ENCODE peak calls at places on chromosome 22, in five cellular contexts. One of them, this sample, is unnamed.

GRCh38 chr22:36767035-36767775 is 8.7 kb downstream of the IFT27 start:
- DNase-seq in CD8-positive, alpha-beta T cell: no peak
- DNase-seq in ELR: no peak
- DNase-seq in AG20443: no peak
- DNase-seq in activated CD8-positive, alpha-beta T cell treated with anti-CD3 and anti-CD28 coated beads for 36 hours: no peak
- DNase-seq in this sample: no peak

GRCh38 chr22:50206599-50206998 is 5.8 kb downstream of the SELENOO start:
- DNase-seq in activated CD8-positive, alpha-beta T cell treated with anti-CD3 and anti-CD28 coated beads for 36 hours: no peak
- DNase-seq in CD8-positive, alpha-beta T cell: no peak
- DNase-seq in AG20443: peak; percentile 87
- DNase-seq in ELR: peak; percentile 49
- DNase-seq in this sample: no peak

GRCh38 chr22:39173050-39173706 is 20.7 kb upstream of the CBX7 start:
- DNase-seq in activated CD8-positive, alpha-beta T cell treated with anti-CD3 and anti-CD28 coated beads for 36 hours: no peak
- DNase-seq in ELR: no peak
- DNase-seq in CD8-positive, alpha-beta T cell: no peak
- DNase-seq in AG20443: no peak
- DNase-seq in this sample: no peak

GRCh38 chr22:20858615-20859416 is at the start of the genes PI4KA and SNAP29:
- DNase-seq in ELR: peak; percentile 99
- DNase-seq in AG20443: peak; percentile 100
- DNase-seq in CD8-positive, alpha-beta T cell: peak; percentile 98
- DNase-seq in activated CD8-positive, alpha-beta T cell treated with anti-CD3 and anti-CD28 coated beads for 36 hours: peak; percentile 99
- DNase-seq in this sample: peak; percentile 98

GRCh38 chr22:39409630-39410029 is 10.1 kb downstream of the TAB1 start:
- DNase-seq in AG20443: no peak
- DNase-seq in activated CD8-positive, alpha-beta T cell treated with anti-CD3 and anti-CD28 coated beads for 36 hours: no peak
- DNase-seq in ELR: no peak
- DNase-seq in CD8-positive, alpha-beta T cell: no peak
- DNase-seq in this sample: no peak

GRCh38 chr22:43188829-43189545 is 2.1 kb upstream of the TTLL12 start:
- DNase-seq in AG20443: no peak
- DNase-seq in CD8-positive, alpha-beta T cell: no peak
- DNase-seq in activated CD8-positive, alpha-beta T cell treated with anti-CD3 and anti-CD28 coated beads for 36 hours: no peak
- DNase-seq in ELR: no peak
- DNase-seq in this sample: no peak

GRCh38 chr22:45314054-45314721 is 4.5 kb downstream of the FAM118A start:
- DNase-seq in CD8-positive, alpha-beta T cell: no peak
- DNase-seq in ELR: no peak
- DNase-seq in activated CD8-positive, alpha-beta T cell treated with anti-CD3 and anti-CD28 coated beads for 36 hours: no peak
- DNase-seq in AG20443: no peak
- DNase-seq in this sample: no peak

GRCh38 chr22:17871726-17872458 is 97.6 kb upstream of the BID start:
- DNase-seq in activated CD8-positive, alpha-beta T cell treated with anti-CD3 and anti-CD28 coated beads for 36 hours: no peak
- DNase-seq in AG20443: no peak
- DNase-seq in CD8-positive, alpha-beta T cell: no peak
- DNase-seq in ELR: no peak
- DNase-seq in this sample: no peak

GRCh38 chr22:36081023-36081431 is 52.4 kb upstream of the RBFOX2 start:
- DNase-seq in AG20443: peak; percentile 88
- DNase-seq in activated CD8-positive, alpha-beta T cell treated with anti-CD3 and anti-CD28 coated beads for 36 hours: no peak
- DNase-seq in CD8-positive, alpha-beta T cell: no peak
- DNase-seq in ELR: peak; percentile 68
- DNase-seq in this sample: no peak